ENCODE peak calls at places on chromosome 1, in four cellular contexts. Q is K562, K is Peyer's patch, D is transverse colon. G is an unnamed sample.

GRCh38 chr1:243483084-243483845 is 227.4 kb downstream of the SDCCAG8 start:
- DNase-seq in D (no peak), K (no peak), Q (no peak), G (no peak)

GRCh38 chr1:216293673-216294072 is 129.6 kb downstream of the USH2A start:
- DNase-seq in Q (no peak), K (no peak), D (no peak), G (no peak)

GRCh38 chr1:159436469-159436868 is 3.1 kb upstream of the OR10J1 start:
- DNase-seq in K (no peak), D (no peak), Q (no peak), G (no peak)

GRCh38 chr1:228087771-228088251 is 5.3 kb downstream of the ARF1 start:
- DNase-seq in D (peak; percentile 9), K (peak; percentile 43), Q (no peak), G (peak; percentile 80)

GRCh38 chr1:157252473-157252872 is 114.3 kb upstream of the ETV3 start:
- DNase-seq in K (no peak), Q (no peak), D (no peak), G (no peak)

GRCh38 chr1:160625321-160625720 is 21.5 kb downstream of the SLAMF1 start:
- DNase-seq in Q (no peak), K (no peak), D (no peak), G (no peak)

GRCh38 chr1:109918077-109918606 is 7.5 kb downstream of the CSF1 start:
- DNase-seq in Q (peak; percentile 95), K (no peak), D (no peak), G (peak; percentile 18)

GRCh38 chr1:116945996-116946395 is 36.3 kb downstream of the PTGFRN start:
- DNase-seq in Q (no peak), D (no peak), K (no peak), G (no peak)

GRCh38 chr1:44076093-44076492 is 42.5 kb upstream of the KLF17 start:
- DNase-seq in D (no peak), Q (no peak), K (no peak), G (no peak)

GRCh38 chr1:229539868-229540506 is 18.5 kb downstream of the ABCB10 start:
- DNase-seq in D (no peak), K (no peak), Q (no peak), G (no peak)

GRCh38 chr1:156400191-156400920 is 31.3 kb downstream of the RHBG start:
- DNase-seq in K (no peak), Q (no peak), D (no peak), G (no peak)

GRCh38 chr1:211182746-211183145 is 48.8 kb upstream of the KCNH1 start:
- DNase-seq in K (no peak), D (no peak), Q (no peak), G (no peak)

GRCh38 chr1:60848583-60849188 is 233.7 kb upstream of the NFIA start:
- DNase-seq in Q (peak; percentile 53), K (no peak), D (no peak), G (no peak)

GRCh38 chr1:202200112-202200548 is 6.5 kb downstream of the LGR6 start:
- DNase-seq in Q (no peak), D (peak; percentile 57), K (no peak), G (no peak)

GRCh38 chr1:240575976-240576666 is 35.8 kb downstream of the GREM2 start:
- DNase-seq in D (no peak), Q (peak; percentile 9), K (no peak), G (no peak)
- TF ChIP-seq POLR2A in D (no peak), Q (no peak), K (no peak), G (no peak)

GRCh38 chr1:65151641-65152040 is 3.6 kb downstream of the AK4 start:
- DNase-seq in Q (no peak), K (no peak), D (no peak), G (no peak)
- H3K4me1 ChIP-seq in Q (peaks cover 10% of the 10 kb centered on the region), K (peaks cover 4% of the 10 kb centered on the region), D (no peaks in the 10 kb centered on the region), G (peaks cover 30% of the 10 kb centered on the region)

DNA sequence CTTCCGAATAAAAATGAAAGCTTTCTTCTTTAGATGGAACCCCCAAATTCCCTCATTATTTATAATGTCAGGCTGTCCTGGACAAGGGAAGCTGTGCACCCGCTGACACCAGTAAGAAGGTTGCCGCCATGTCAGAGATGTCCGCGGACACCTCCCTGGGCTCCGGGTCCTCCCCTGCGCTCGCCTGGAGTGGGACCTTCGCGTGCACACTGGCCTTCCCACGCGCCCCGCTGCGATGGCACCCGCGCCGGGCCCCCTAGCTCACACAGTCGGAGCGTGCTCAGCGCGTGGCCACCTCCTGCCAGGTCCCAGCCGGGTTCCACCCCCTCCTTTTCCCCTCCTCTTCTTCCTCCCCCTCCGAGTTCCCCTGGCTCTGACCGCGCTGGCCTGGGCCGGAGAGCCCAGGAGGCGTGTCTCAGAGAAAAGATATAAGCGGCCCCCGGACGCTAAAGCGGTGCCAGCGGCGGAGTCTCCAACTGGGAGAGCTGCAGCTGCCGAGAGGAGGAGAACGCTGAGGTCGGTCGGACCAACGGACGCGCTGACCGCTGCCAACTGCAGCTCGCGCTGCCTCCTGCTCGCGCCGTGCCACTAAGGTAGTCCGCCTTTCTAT is at the start of gene G0S2:
- DNase-seq in Q (peak; percentile 64), D (peak; percentile 79), K (peak; percentile 74), G (peak; percentile 91)
- TF ChIP-seq POLR2A in Q (no peak), D (peak; percentile 22), K (peak; percentile 89), G (peak; percentile 34)

GRCh38 chr1:27563407-27564263 is 40.3 kb downstream of the AHDC1 start:
- DNase-seq in D (peak; percentile 76), K (peak; percentile 80), Q (peak; percentile 84), G (no peak)

GRCh38 chr1:27561126-27561899 is 42.6 kb downstream of the AHDC1 start:
- DNase-seq in K (no peak), D (no peak), Q (no peak), G (no peak)

GRCh38 chr1:27562483-27563406 is 41.2 kb downstream of the AHDC1 start:
- DNase-seq in Q (no peak), K (no peak), D (no peak), G (no peak)

GRCh38 chr1:27560271-27561125 is 43.4 kb downstream of the AHDC1 start:
- DNase-seq in K (no peak), D (no peak), Q (no peak), G (no peak)

DNA sequence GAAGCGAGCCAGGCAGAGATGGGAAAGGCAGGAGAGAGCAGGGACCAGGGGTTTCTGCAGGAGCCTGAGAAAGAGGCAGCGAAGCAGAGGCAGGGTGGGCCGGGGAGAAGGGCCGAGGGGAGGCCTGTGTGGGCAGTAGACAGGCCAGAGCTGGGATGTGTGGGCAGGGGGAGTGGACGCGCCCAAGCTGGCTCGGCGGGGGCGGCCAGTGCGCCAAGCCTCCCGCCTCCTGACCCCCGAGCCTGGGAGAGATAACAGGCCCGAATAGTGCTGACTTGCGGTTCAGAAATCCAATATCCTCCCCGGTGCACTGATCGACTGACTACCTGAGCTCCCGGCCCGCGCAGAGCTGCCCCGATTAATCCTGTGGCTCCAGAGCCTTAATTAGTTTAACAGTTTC is 41.9 kb downstream of the AHDC1 start:
- DNase-seq in Q (peak; percentile 76), D (no peak), K (no peak), G (no peak)
- H3K4me1 ChIP-seq in Q (peaks cover 63% of the 10 kb centered on the region), D (peaks cover 75% of the 10 kb centered on the region), K (peaks cover 79% of the 10 kb centered on the region), G (peaks cover 97% of the 10 kb centered on the region)

GRCh38 chr1:32980080-32980479 is 15.5 kb upstream of the RNF19B start:
- DNase-seq in Q (no peak), D (no peak), K (no peak), G (peak; percentile 79)

GRCh38 chr1:32983039-32983438 is 18.4 kb upstream of the RNF19B start:
- DNase-seq in D (no peak), K (no peak), Q (no peak), G (no peak)

GRCh38 chr1:32978854-32979253 is 14.2 kb upstream of the RNF19B start:
- DNase-seq in K (no peak), Q (no peak), D (no peak), G (no peak)

GRCh38 chr1:32984090-32984828 is 19.6 kb upstream of the RNF19B start:
- DNase-seq in D (no peak), Q (no peak), K (no peak), G (no peak)

GRCh38 chr1:32981003-32981909 is 16.6 kb upstream of the RNF19B start:
- DNase-seq in D (peak; percentile 76), K (peak; percentile 64), Q (peak; percentile 67), G (peak; percentile 85)
- TF ChIP-seq POLR2A in D (peak; percentile 80), K (peak; percentile 74), Q (no peak), G (no peak)

DNA sequence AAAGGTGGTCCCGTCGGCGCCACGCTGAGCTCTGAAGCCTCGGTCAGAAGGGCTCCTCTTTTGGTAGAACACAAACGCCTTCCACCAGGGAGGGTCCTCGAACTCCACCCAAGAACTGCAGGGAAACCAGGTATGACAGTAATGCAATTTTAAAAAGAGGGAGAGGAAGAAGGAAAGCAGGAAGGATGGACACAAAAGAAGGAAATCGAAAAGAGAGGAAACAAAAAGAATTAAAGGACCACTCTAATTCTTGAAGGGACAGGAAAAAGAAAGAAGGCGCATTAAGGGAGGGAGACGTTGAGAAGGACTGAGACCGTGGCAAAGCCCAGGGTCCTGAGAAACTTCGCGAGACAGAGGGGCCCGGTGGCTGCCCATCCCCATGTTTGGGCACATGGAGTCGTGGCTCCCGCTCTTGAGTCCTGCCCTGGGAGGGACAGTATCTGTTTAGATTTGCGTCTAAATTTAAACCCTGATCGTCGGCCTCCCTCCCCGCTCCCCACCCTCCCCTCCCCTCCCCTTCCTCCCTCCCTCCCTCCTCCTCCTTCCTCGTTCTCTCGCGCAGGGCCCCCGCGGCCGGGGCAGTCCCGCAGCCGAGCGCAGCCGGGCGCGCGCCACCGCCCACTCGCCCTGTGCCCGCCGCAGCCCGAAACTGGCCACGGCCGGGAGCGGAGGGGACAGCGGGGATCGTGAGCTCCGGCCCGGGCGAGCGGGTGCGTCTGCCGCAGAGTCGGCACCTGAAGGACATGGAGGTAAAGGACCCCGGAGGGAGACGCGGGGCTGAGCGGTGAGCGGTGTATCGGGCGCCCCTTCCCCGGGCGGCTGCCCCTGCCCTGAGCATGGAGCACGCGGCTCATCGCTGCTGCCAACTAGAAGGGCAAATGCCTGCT is at the start of gene RCSD1:
- DNase-seq in D (peak; percentile 56), Q (peak; percentile 87), K (no peak), G (peak; percentile 95)
- H3K4me1 ChIP-seq in D (peaks cover 8% of the 10 kb centered on the region), Q (peaks cover 73% of the 10 kb centered on the region), K (peaks cover 9% of the 10 kb centered on the region), G (peaks cover 69% of the 10 kb centered on the region)